ENCODE peak calls at places on chromosomes 13 and 19, in ten cellular contexts. One of them, this sample, is unnamed.

GRCh38 chr19:610801-611505 is 21.3 kb downstream of the HCN2 start:
- DNase-seq in A549: peak; percentile 58
- DNase-seq in psoas muscle: peak; percentile 62
- DNase-seq in hepatocyte: no peak
- DNase-seq in stomach: peak; percentile 38
- DNase-seq in breast epithelium: no peak
- DNase-seq in Panc1: no peak
- DNase-seq in body of pancreas: no peak
- DNase-seq in tibial nerve: peak; percentile 43
- DNase-seq in neural progenitor cell: no peak
- DNase-seq in this sample: no peak

GRCh38 chr19:2770055-2771013 is 12.7 kb downstream of the SGTA start:
- DNase-seq in A549: no peak
- DNase-seq in psoas muscle: peak; percentile 44
- DNase-seq in hepatocyte: no peak
- DNase-seq in stomach: no peak
- DNase-seq in breast epithelium: peak; percentile 35
- DNase-seq in Panc1: no peak
- DNase-seq in body of pancreas: peak; percentile 35
- DNase-seq in tibial nerve: no peak
- DNase-seq in neural progenitor cell: no peak
- DNase-seq in this sample: no peak

GRCh38 chr13:31898383-31899071 is 133.0 kb upstream of the FRY start:
- DNase-seq in A549: no peak
- DNase-seq in psoas muscle: no peak
- DNase-seq in hepatocyte: no peak
- DNase-seq in stomach: no peak
- DNase-seq in breast epithelium: no peak
- DNase-seq in Panc1: no peak
- DNase-seq in body of pancreas: no peak
- DNase-seq in tibial nerve: no peak
- DNase-seq in neural progenitor cell: peak; percentile 27
- DNase-seq in this sample: no peak

GRCh38 chr19:46784262-46785053 is 3.9 kb downstream of the SLC1A5 start:
- DNase-seq in A549: peak; percentile 97
- DNase-seq in psoas muscle: peak; percentile 72
- DNase-seq in hepatocyte: peak; percentile 84
- DNase-seq in stomach: peak; percentile 84
- DNase-seq in breast epithelium: peak; percentile 69
- DNase-seq in Panc1: no peak
- DNase-seq in body of pancreas: peak; percentile 73
- DNase-seq in tibial nerve: peak; percentile 63
- DNase-seq in neural progenitor cell: peak; percentile 74
- DNase-seq in this sample: peak; percentile 96

GRCh38 chr13:21218351-21219043 is 42.0 kb downstream of the MRPL57 start:
- DNase-seq in A549: no peak
- DNase-seq in psoas muscle: no peak
- DNase-seq in hepatocyte: no peak
- DNase-seq in stomach: no peak
- DNase-seq in breast epithelium: no peak
- DNase-seq in Panc1: no peak
- DNase-seq in body of pancreas: no peak
- DNase-seq in tibial nerve: no peak
- DNase-seq in neural progenitor cell: no peak
- DNase-seq in this sample: no peak

GRCh38 chr19:15194938-15195337 is 5.9 kb downstream of the NOTCH3 start:
- DNase-seq in A549: no peak
- DNase-seq in psoas muscle: no peak
- DNase-seq in hepatocyte: no peak
- DNase-seq in stomach: no peak
- DNase-seq in breast epithelium: peak; percentile 33
- DNase-seq in Panc1: no peak
- DNase-seq in body of pancreas: peak; percentile 25
- DNase-seq in tibial nerve: no peak
- DNase-seq in neural progenitor cell: no peak
- DNase-seq in this sample: no peak

GRCh38 chr19:32581704-32582164 is 744 bp downstream of the PDCD5 start:
- DNase-seq in A549: peak; percentile 54
- DNase-seq in psoas muscle: peak; percentile 21
- DNase-seq in hepatocyte: peak; percentile 39
- DNase-seq in stomach: no peak
- DNase-seq in breast epithelium: no peak
- DNase-seq in Panc1: no peak
- DNase-seq in body of pancreas: no peak
- DNase-seq in tibial nerve: no peak
- DNase-seq in neural progenitor cell: peak; percentile 57
- DNase-seq in this sample: no peak

GRCh38 chr13:91136806-91137205 is 210.7 kb upstream of the MIR17HG start:
- DNase-seq in A549: no peak
- DNase-seq in psoas muscle: no peak
- DNase-seq in hepatocyte: no peak
- DNase-seq in stomach: no peak
- DNase-seq in breast epithelium: no peak
- DNase-seq in Panc1: no peak
- DNase-seq in body of pancreas: no peak
- DNase-seq in tibial nerve: no peak
- DNase-seq in neural progenitor cell: peak; percentile 67
- DNase-seq in this sample: no peak

GRCh38 chr19:18002347-18002850 is 5.6 kb upstream of the ARRDC2 start:
- DNase-seq in A549: no peak
- DNase-seq in psoas muscle: peak; percentile 45
- DNase-seq in hepatocyte: no peak
- DNase-seq in stomach: no peak
- DNase-seq in breast epithelium: no peak
- DNase-seq in Panc1: no peak
- DNase-seq in body of pancreas: no peak
- DNase-seq in tibial nerve: no peak
- DNase-seq in neural progenitor cell: no peak
- DNase-seq in this sample: no peak

GRCh38 chr19:50419580-50420035 is 870 bp downstream of the SPIB start:
- DNase-seq in A549: no peak
- DNase-seq in psoas muscle: no peak
- DNase-seq in hepatocyte: peak; percentile 5
- DNase-seq in stomach: no peak
- DNase-seq in breast epithelium: no peak
- DNase-seq in Panc1: no peak
- DNase-seq in body of pancreas: no peak
- DNase-seq in tibial nerve: no peak
- DNase-seq in neural progenitor cell: no peak
- DNase-seq in this sample: no peak
- H3K4me3 ChIP-seq in A549: no peak overlapping the region
- H3K4me3 ChIP-seq in psoas muscle: no peak overlapping the region
- H3K4me3 ChIP-seq in hepatocyte: no peak overlapping the region
- H3K4me3 ChIP-seq in stomach: no peak overlapping the region
- H3K4me3 ChIP-seq in breast epithelium: no peak overlapping the region
- H3K4me3 ChIP-seq in Panc1: no peak overlapping the region
- H3K4me3 ChIP-seq in body of pancreas: no peak overlapping the region
- H3K4me3 ChIP-seq in tibial nerve: peak overlapping the region; percentile 31
- H3K4me3 ChIP-seq in neural progenitor cell: no peak overlapping the region
- H3K4me3 ChIP-seq in this sample: no peak overlapping the region

DNA sequence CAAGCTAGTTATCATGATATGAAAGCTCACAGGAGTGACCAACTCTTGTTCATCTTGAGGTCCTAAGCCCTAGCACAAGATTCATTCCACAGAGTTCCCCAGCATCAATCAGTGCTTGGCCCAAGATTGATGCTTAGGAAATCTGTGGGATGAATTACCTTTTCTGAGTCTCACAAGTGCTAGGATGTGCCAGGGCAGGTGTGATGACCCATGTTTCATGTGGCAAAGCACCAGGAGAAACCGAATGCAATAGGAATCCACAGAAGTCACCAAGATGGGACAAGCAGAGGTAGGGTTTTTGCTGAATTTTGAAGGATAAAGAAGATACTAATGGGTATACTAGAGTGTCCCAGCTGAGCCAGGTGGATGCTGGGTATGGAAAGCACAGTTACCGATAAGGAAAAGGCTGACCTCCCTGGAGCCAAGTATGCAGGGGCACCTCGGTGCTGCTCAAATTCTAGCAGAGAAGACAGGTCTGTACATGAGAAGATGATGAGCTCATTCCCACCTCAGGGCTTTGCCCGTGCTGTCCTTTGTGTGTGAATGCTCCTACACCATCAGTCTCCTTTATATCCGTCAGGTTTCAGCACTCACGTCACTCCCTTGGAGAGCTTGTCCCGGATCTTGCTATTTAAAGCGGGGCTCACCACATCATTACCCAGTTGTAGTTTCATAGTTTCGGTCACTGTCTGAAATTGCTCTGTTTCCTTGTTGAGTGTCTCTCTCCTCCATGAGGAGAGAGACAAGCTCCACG is 168.9 kb upstream of the TSC22D1 start:
- DNase-seq in A549: no peak
- DNase-seq in psoas muscle: no peak
- DNase-seq in hepatocyte: no peak
- DNase-seq in stomach: no peak
- DNase-seq in breast epithelium: no peak
- DNase-seq in Panc1: no peak
- DNase-seq in body of pancreas: no peak
- DNase-seq in tibial nerve: no peak
- DNase-seq in neural progenitor cell: no peak
- DNase-seq in this sample: no peak
- TF ChIP-seq CTCF in A549: no peak
- TF ChIP-seq CTCF in psoas muscle: no peak
- TF ChIP-seq CTCF in hepatocyte: no peak
- TF ChIP-seq CTCF in stomach: no peak
- TF ChIP-seq CTCF in breast epithelium: no peak
- TF ChIP-seq CTCF in Panc1: no peak
- TF ChIP-seq CTCF in body of pancreas: no peak
- TF ChIP-seq CTCF in tibial nerve: no peak
- TF ChIP-seq CTCF in neural progenitor cell: no peak
- TF ChIP-seq CTCF in this sample: no peak

GRCh38 chr19:56567274-56568120 is at the start of gene ZNF470:
- DNase-seq in A549: peak; percentile 93
- DNase-seq in psoas muscle: peak; percentile 97
- DNase-seq in hepatocyte: peak; percentile 97
- DNase-seq in stomach: peak; percentile 96
- DNase-seq in breast epithelium: peak; percentile 91
- DNase-seq in Panc1: no peak
- DNase-seq in body of pancreas: peak; percentile 96
- DNase-seq in tibial nerve: peak; percentile 88
- DNase-seq in neural progenitor cell: peak; percentile 97
- DNase-seq in this sample: peak; percentile 92

GRCh38 chr19:56562766-56563165 is 4.5 kb upstream of the ZNF470 start:
- DNase-seq in A549: no peak
- DNase-seq in psoas muscle: no peak
- DNase-seq in hepatocyte: no peak
- DNase-seq in stomach: no peak
- DNase-seq in breast epithelium: no peak
- DNase-seq in Panc1: no peak
- DNase-seq in body of pancreas: no peak
- DNase-seq in tibial nerve: no peak
- DNase-seq in neural progenitor cell: no peak
- DNase-seq in this sample: no peak

DNA sequence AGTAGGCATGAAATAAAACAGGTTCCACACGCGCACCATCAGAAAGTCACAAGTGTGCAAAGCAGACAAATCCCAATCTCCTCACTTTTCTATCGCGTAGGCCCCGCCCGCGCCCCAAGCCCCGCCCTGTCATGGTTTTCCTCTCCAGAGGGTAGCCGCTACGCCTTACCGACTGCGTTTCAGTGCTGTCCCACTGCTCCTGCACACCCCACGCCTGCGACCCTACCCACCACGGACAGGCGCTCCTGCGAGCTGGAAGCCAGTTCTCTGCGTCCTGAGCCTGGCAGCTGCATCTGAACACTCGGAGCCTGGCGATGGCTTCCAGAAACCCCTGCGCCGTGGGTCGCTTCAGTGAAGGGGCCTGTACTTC is 379 bp upstream of the ZNF470 start:
- DNase-seq in A549: peak; percentile 66
- DNase-seq in psoas muscle: peak; percentile 56
- DNase-seq in hepatocyte: peak; percentile 58
- DNase-seq in stomach: peak; percentile 46
- DNase-seq in breast epithelium: peak; percentile 20
- DNase-seq in Panc1: no peak
- DNase-seq in body of pancreas: peak; percentile 24
- DNase-seq in tibial nerve: no peak
- DNase-seq in neural progenitor cell: no peak
- DNase-seq in this sample: peak; percentile 51
- H3K9me3 ChIP-seq in A549: peaks cover 97% of the 10 kb centered on the region
- H3K9me3 ChIP-seq in psoas muscle: peaks cover 78% of the 10 kb centered on the region
- H3K9me3 ChIP-seq in hepatocyte: peaks cover 53% of the 10 kb centered on the region
- H3K9me3 ChIP-seq in stomach: peaks cover 50% of the 10 kb centered on the region
- H3K9me3 ChIP-seq in breast epithelium: peaks cover 75% of the 10 kb centered on the region
- H3K9me3 ChIP-seq in Panc1: peaks cover 51% of the 10 kb centered on the region
- H3K9me3 ChIP-seq in body of pancreas: peaks cover 4% of the 10 kb centered on the region
- H3K9me3 ChIP-seq in tibial nerve: no peaks in the 10 kb centered on the region
- H3K9me3 ChIP-seq in neural progenitor cell: peaks cover 52% of the 10 kb centered on the region
- H3K9me3 ChIP-seq in this sample: peaks cover 43% of the 10 kb centered on the region

GRCh38 chr13:98279473-98280175 is 102.6 kb upstream of the RNF113B start:
- DNase-seq in A549: no peak
- DNase-seq in psoas muscle: no peak
- DNase-seq in hepatocyte: no peak
- DNase-seq in stomach: no peak
- DNase-seq in breast epithelium: no peak
- DNase-seq in Panc1: no peak
- DNase-seq in body of pancreas: no peak
- DNase-seq in tibial nerve: no peak
- DNase-seq in neural progenitor cell: no peak
- DNase-seq in this sample: no peak

GRCh38 chr13:98275711-98276171 is 98.7 kb upstream of the RNF113B start:
- DNase-seq in A549: no peak
- DNase-seq in psoas muscle: no peak
- DNase-seq in hepatocyte: no peak
- DNase-seq in stomach: no peak
- DNase-seq in breast epithelium: no peak
- DNase-seq in Panc1: no peak
- DNase-seq in body of pancreas: no peak
- DNase-seq in tibial nerve: no peak
- DNase-seq in neural progenitor cell: no peak
- DNase-seq in this sample: no peak

GRCh38 chr13:98278068-98278619 is 101.1 kb upstream of the RNF113B start:
- DNase-seq in A549: no peak
- DNase-seq in psoas muscle: no peak
- DNase-seq in hepatocyte: no peak
- DNase-seq in stomach: no peak
- DNase-seq in breast epithelium: no peak
- DNase-seq in Panc1: no peak
- DNase-seq in body of pancreas: no peak
- DNase-seq in tibial nerve: no peak
- DNase-seq in neural progenitor cell: no peak
- DNase-seq in this sample: no peak

GRCh38 chr13:98276486-98276885 is 99.4 kb upstream of the RNF113B start:
- DNase-seq in A549: no peak
- DNase-seq in psoas muscle: no peak
- DNase-seq in hepatocyte: no peak
- DNase-seq in stomach: no peak
- DNase-seq in breast epithelium: no peak
- DNase-seq in Panc1: no peak
- DNase-seq in body of pancreas: no peak
- DNase-seq in tibial nerve: no peak
- DNase-seq in neural progenitor cell: no peak
- DNase-seq in this sample: no peak

DNA sequence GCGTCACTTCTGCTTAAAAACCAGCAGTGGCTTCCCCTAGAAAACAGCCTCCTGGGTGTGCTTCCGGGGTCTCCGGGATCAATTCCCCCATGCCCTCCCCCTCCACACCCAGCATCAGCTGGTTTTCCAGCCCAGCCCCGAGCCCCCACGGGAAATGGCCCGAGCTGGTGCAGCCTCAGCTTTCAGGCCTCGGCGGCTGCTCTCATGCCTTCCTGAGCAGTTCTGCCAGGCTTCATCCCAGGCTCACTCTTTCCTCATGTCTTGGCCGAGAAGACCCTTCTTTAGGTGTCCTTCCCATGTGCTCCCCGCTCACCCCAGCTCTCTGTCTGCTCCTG is 103.1 kb upstream of the RNF113B start:
- DNase-seq in A549: no peak
- DNase-seq in psoas muscle: no peak
- DNase-seq in hepatocyte: no peak
- DNase-seq in stomach: no peak
- DNase-seq in breast epithelium: no peak
- DNase-seq in Panc1: no peak
- DNase-seq in body of pancreas: no peak
- DNase-seq in tibial nerve: no peak
- DNase-seq in neural progenitor cell: no peak
- DNase-seq in this sample: no peak
- H3K4me3 ChIP-seq in A549: no peak overlapping the region
- H3K4me3 ChIP-seq in psoas muscle: no peak overlapping the region
- H3K4me3 ChIP-seq in hepatocyte: no peak overlapping the region
- H3K4me3 ChIP-seq in stomach: no peak overlapping the region
- H3K4me3 ChIP-seq in breast epithelium: no peak overlapping the region
- H3K4me3 ChIP-seq in Panc1: no peak overlapping the region
- H3K4me3 ChIP-seq in body of pancreas: no peak overlapping the region
- H3K4me3 ChIP-seq in tibial nerve: no peak overlapping the region
- H3K4me3 ChIP-seq in neural progenitor cell: no peak overlapping the region
- H3K4me3 ChIP-seq in this sample: no peak overlapping the region